ENCODE peak calls at places on chromosome 19, in seven cellular contexts. Z, S, T, O, L, C and E are unnamed samples.

GRCh38 chr19:7832009-7832408 is 2.0 kb downstream of the EVI5L start:
- DNase-seq in C (no peak), T (no peak), Z (no peak), S (no peak), L (no peak), O (no peak), E (no peak)

GRCh38 chr19:8618751-8619150 is 8.2 kb upstream of the ADAMTS10 start:
- DNase-seq in S (no peak), Z (no peak), T (no peak), O (no peak), L (no peak), C (no peak), E (peak; percentile 25)

GRCh38 chr19:38250428-38250820 is 5.8 kb downstream of the PPP1R14A start:
- DNase-seq in L (no peak), C (no peak), T (no peak), Z (no peak), S (no peak), O (no peak), E (no peak)

GRCh38 chr19:39502640-39503417 is 4.1 kb downstream of the DLL3 start:
- DNase-seq in L (peak; percentile 81), T (peak; percentile 73), S (peak; percentile 59), O (peak; percentile 88), Z (peak; percentile 77), C (peak; percentile 93), E (peak; percentile 53)

GRCh38 chr19:22144394-22144793 is 52.4 kb downstream of the ZNF676 start:
- DNase-seq in T (peak; percentile 10), S (peak; percentile 9), Z (no peak), L (no peak), C (peak; percentile 41), O (peak; percentile 33), E (peak; percentile 18)

GRCh38 chr19:8004723-8005513 is 523 bp downstream of the ELAVL1 start:
- DNase-seq in S (no peak), C (no peak), L (no peak), T (peak; percentile 21), Z (no peak), O (peak; percentile 20), E (peak; percentile 59)

GRCh38 chr19:42528354-42529247 is at the start of gene CEACAM1:
- DNase-seq in L (no peak), T (no peak), C (peak; percentile 43), Z (peak; percentile 49), S (no peak), O (no peak), E (no peak)

GRCh38 chr19:52214241-52214640 is 24.4 kb downstream of the PPP2R1A start:
- DNase-seq in L (no peak), T (peak; percentile 10), O (no peak), C (no peak), S (no peak), Z (peak; percentile 88), E (no peak)

GRCh38 chr19:10338940-10339339 is 484 bp downstream of the ICAM3 start:
- DNase-seq in C (no peak), S (no peak), Z (no peak), L (no peak), T (no peak), O (no peak), E (no peak)

GRCh38 chr19:33740811-33741396 is 55.8 kb upstream of the KCTD15 start:
- DNase-seq in C (peak; percentile 84), S (peak; percentile 84), T (peak; percentile 38), Z (no peak), L (peak; percentile 69), O (peak; percentile 86), E (peak; percentile 0)

GRCh38 chr19:48137411-48137810 is 26.8 kb upstream of the PLA2G4C start:
- DNase-seq in S (no peak), T (no peak), Z (no peak), L (no peak), C (no peak), O (no peak), E (no peak)

GRCh38 chr19:4531562-4532165 is 3.4 kb downstream of the PLIN5 start:
- DNase-seq in S (no peak), L (no peak), T (no peak), C (no peak), O (no peak), Z (no peak), E (no peak)

GRCh38 chr19:4707322-4707721 is 16.3 kb downstream of the DPP9 start:
- DNase-seq in T (no peak), L (no peak), Z (no peak), C (no peak), S (no peak), O (no peak), E (no peak)

GRCh38 chr19:9406798-9407352 is 28.5 kb downstream of the ZNF266 start:
- DNase-seq in Z (peak; percentile 12), S (no peak), O (no peak), L (no peak), C (no peak), T (peak; percentile 92), E (no peak)

GRCh38 chr19:44303976-44304568 is 753 bp downstream of the ZNF235 start:
- DNase-seq in S (peak; percentile 21), L (no peak), T (peak; percentile 3), Z (no peak), C (no peak), O (peak; percentile 32), E (peak; percentile 60)

GRCh38 chr19:44808463-44809371 is at the start of gene BCAM:
- DNase-seq in C (peak; percentile 87), S (peak; percentile 76), L (peak; percentile 81), T (peak; percentile 54), O (peak; percentile 56), Z (no peak), E (peak; percentile 73)

GRCh38 chr19:38743394-38744297 is 628 bp downstream of the CAPN12 start:
- DNase-seq in L (peak; percentile 32), Z (no peak), O (no peak), S (no peak), C (no peak), T (no peak), E (no peak)

GRCh38 chr19:52226652-52227051 is 36.8 kb downstream of the PPP2R1A start:
- DNase-seq in L (no peak), T (no peak), Z (no peak), O (no peak), S (no peak), C (no peak), E (no peak)

GRCh38 chr19:56993851-56994250 is 125.9 kb upstream of the USP29 start:
- DNase-seq in Z (no peak), L (no peak), C (no peak), S (no peak), T (no peak), O (no peak), E (no peak)

GRCh38 chr19:56983148-56983547 is 136.6 kb upstream of the USP29 start:
- DNase-seq in C (no peak), O (peak; percentile 75), S (peak; percentile 63), T (no peak), Z (no peak), L (no peak), E (no peak)

GRCh38 chr19:56987184-56987583 is 132.6 kb upstream of the USP29 start:
- DNase-seq in C (no peak), O (peak; percentile 5), Z (no peak), L (no peak), T (no peak), S (no peak), E (no peak)

GRCh38 chr19:56983804-56984203 is 136.0 kb upstream of the USP29 start:
- DNase-seq in L (no peak), Z (no peak), O (no peak), C (no peak), S (no peak), T (no peak), E (no peak)

DNA sequence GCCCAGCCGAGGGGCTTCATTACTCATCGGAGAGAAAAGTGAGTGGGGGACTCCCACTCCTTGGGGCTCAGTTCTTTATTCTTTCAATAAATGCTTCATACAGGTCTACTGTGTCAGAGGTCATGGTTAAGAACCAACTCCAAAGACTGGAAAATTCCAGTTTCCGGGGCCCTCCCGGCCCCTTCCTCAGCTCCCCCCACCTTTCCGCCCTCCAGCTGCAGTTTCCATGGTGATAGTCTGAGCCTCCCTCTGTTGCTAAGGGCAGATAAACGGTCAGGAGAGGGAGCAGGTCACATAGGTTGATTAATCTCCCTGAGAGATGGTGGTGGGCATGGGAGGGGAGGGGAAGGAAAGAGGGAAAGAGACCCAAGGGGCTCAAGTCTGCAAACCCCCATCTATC is 131.5 kb upstream of the USP29 start:
- DNase-seq in Z (no peak), S (no peak), C (no peak), T (no peak), O (no peak), L (no peak), E (no peak)
- H2AK5ac ChIP-seq in Z (no peak overlapping the region), S (no peak overlapping the region), C (no peak overlapping the region), T (no peak overlapping the region), O (no peak overlapping the region), L (no peak overlapping the region), E (no peak overlapping the region)

DNA sequence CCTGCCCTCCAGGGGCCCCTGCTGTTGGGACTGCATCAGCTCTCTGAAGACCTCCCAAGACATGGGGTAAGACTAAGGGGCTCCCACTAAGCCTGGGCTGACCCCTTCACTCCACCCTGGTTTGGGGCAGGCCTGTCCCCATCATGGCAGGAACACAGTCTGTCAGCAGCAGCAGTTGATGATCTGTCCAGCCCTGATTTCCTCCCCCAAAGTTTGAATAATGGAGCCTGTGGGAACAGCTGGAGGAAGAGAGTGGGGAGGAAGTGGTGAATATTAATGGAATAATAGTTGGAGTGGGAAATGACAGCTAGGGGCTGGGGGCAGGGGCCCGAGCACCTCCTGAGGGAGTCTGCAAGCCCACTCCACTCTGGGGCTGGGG is 1.3 kb upstream of the B3GNT8 start:
- DNase-seq in O (no peak), S (no peak), Z (no peak), C (no peak), T (no peak), L (no peak), E (no peak)
- H3K27ac ChIP-seq in O (no peak overlapping the region), S (no peak overlapping the region), Z (no peak overlapping the region), C (no peak overlapping the region), T (no peak overlapping the region), L (no peak overlapping the region), E (no peak overlapping the region)

GRCh38 chr19:50392759-50393158 is 8.6 kb downstream of the POLD1 start:
- DNase-seq in Z (no peak), O (no peak), L (no peak), S (no peak), C (no peak), T (no peak), E (no peak)
- H2AK5ac ChIP-seq in Z (no peak overlapping the region), O (no peak overlapping the region), L (no peak overlapping the region), S (no peak overlapping the region), C (no peak overlapping the region), T (no peak overlapping the region), E (no peak overlapping the region)

DNA sequence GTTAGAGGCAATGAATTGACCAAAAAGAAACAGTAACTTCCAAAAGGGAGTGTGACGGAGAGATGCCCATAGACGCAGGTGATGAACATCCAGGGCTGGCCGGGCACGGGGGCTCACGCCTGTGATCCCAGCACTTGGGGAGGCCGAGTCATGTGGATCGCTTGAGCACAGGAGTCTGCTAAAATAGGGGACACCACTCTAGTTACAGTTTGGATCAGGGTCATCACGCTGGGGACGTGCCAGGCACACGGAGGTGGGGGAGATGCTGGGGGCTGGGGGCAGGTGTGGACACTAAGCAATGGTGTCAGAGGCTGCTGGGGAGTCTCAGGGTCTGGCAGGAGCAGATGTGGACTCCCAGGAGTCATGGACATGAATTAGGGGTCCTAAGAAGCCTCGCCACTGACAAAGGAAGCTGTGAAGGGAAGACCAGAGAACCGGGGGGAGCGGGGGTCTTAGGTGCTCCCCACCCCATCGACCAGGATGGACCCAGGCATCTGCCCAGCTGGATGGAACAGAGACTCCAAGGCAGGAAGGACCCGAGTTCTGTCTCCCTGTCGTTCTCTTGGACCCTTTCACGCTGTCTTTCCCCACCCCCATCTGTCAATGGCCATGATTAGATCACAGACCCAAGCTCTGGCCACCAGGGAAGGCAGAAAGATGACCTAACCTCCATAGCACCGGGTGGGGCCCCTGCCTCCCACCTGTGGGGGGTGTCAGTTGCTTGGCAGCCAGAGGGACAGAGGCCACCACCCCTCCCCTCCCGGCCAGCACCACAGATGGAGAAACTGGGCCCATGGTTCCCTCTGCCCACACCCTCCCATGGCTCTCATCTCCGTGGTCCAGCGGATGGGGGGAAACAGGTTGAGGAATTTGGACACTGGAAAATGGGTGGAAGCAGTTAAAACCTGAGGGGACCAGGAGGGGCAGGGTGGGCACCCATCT is 19.6 kb downstream of the CCDC8 start:
- DNase-seq in C (no peak), O (peak; percentile 65), T (no peak), L (no peak), S (no peak), Z (no peak), E (no peak)
- H3K27ac ChIP-seq in C (no peak overlapping the region), O (no peak overlapping the region), T (no peak overlapping the region), L (no peak overlapping the region), S (no peak overlapping the region), Z (no peak overlapping the region), E (no peak overlapping the region)